ENCODE peak calls at places on chromosomes 6 and 20, in eight cellular contexts. P is HEK293T; D is GM13977; Z is endothelial cell of umbilical vein; H is foreskin melanocyte; W is stimulated activated naive CD4-positive, alpha-beta T cell; U is NCI-H1105 treated with DMSO at 0.1 percent for 48 hours; V is AG08396. N is an unnamed sample.

GRCh38 chr20:6678101-6678500 is 89.4 kb upstream of the BMP2 start:
- DNase-seq in D (no peak), H (no peak), P (no peak), Z (peak; percentile 49), V (no peak), W (no peak), U (no peak), N (no peak)

GRCh38 chr6:158642097-158642601 is 2.4 kb downstream of the DYNLT1 start:
- DNase-seq in H (no peak), Z (peak; percentile 85), V (peak; percentile 70), U (no peak), P (no peak), W (no peak), D (no peak), N (no peak)

GRCh38 chr20:41538810-41539596 is 79.2 kb downstream of the CHD6 start:
- DNase-seq in U (no peak), D (no peak), P (no peak), V (no peak), H (no peak), Z (no peak), W (no peak), N (no peak)

GRCh38 chr6:131948692-131949614 is 2.2 kb downstream of the CCN2 start:
- DNase-seq in V (no peak), P (no peak), D (no peak), W (no peak), Z (peak; percentile 80), H (no peak), U (no peak), N (no peak)

GRCh38 chr20:31652917-31653385 is 15.2 kb downstream of the COX4I2 start:
- DNase-seq in Z (peak; percentile 20), U (peak; percentile 95), P (no peak), D (no peak), W (no peak), V (peak; percentile 48), H (no peak), N (no peak)

GRCh38 chr6:25032964-25033363 is 97.2 kb upstream of the RIPOR2 start:
- DNase-seq in D (no peak), Z (no peak), U (no peak), P (no peak), W (no peak), H (no peak), V (no peak), N (no peak)

GRCh38 chr6:6659600-6660327 is 71.2 kb downstream of the LY86 start:
- DNase-seq in W (no peak), V (no peak), D (peak; percentile 59), H (no peak), U (no peak), P (no peak), Z (no peak), N (no peak)

GRCh38 chr6:94323853-94324252 is 904.5 kb upstream of the EPHA7 start:
- DNase-seq in W (no peak), H (no peak), V (no peak), D (no peak), Z (peak; percentile 1), U (peak; percentile 12), P (no peak), N (no peak)

GRCh38 chr20:19382371-19382770 is 169.9 kb downstream of the SLC24A3 start:
- DNase-seq in H (no peak), V (no peak), P (no peak), Z (no peak), W (no peak), U (peak; percentile 5), D (no peak), N (no peak)

GRCh38 chr20:22584922-22585785 is 782 bp upstream of the FOXA2 start:
- DNase-seq in P (no peak), U (no peak), V (no peak), W (no peak), Z (no peak), D (no peak), H (no peak), N (no peak)

GRCh38 chr6:168852336-168852884 is 401.2 kb downstream of the THBS2 start:
- DNase-seq in D (no peak), H (no peak), P (no peak), U (no peak), Z (no peak), W (no peak), V (no peak), N (no peak)

GRCh38 chr6:153024401-153025017 is 22.0 kb upstream of the MTRF1L start:
- DNase-seq in W (peak; percentile 18), P (peak; percentile 70), H (peak; percentile 38), Z (peak; percentile 77), U (peak; percentile 71), V (peak; percentile 44), D (peak; percentile 59), N (peak; percentile 4)

GRCh38 chr6:130269969-130270635 is 47.4 kb upstream of the SAMD3 start:
- DNase-seq in V (no peak), W (no peak), Z (no peak), U (no peak), H (no peak), D (peak; percentile 4), P (no peak), N (no peak)

GRCh38 chr20:25282034-25282781 is 34.3 kb downstream of the PYGB start:
- DNase-seq in Z (no peak), V (no peak), P (no peak), H (no peak), W (no peak), D (no peak), U (no peak), N (no peak)

GRCh38 chr6:104525677-104526322 is 333.9 kb downstream of the HACE1 start:
- DNase-seq in H (peak; percentile 53), W (peak; percentile 52), V (peak; percentile 84), P (peak; percentile 84), U (peak; percentile 81), Z (peak; percentile 82), D (peak; percentile 67), N (peak; percentile 37)

GRCh38 chr20:63306673-63307537 is 13.9 kb downstream of the COL20A1 start:
- DNase-seq in D (no peak), P (no peak), W (no peak), V (no peak), H (no peak), U (no peak), Z (no peak), N (no peak)

GRCh38 chr6:116568851-116569755 is 2.2 kb upstream of the RWDD1 start:
- DNase-seq in W (no peak), V (no peak), U (no peak), H (no peak), P (no peak), Z (peak; percentile 38), D (no peak), N (no peak)

GRCh38 chr20:24705486-24705885 is 236.1 kb downstream of the SYNDIG1 start:
- DNase-seq in V (no peak), Z (no peak), P (no peak), D (no peak), U (no peak), W (no peak), H (no peak), N (no peak)

GRCh38 chr20:31517373-31517772 is 3.1 kb downstream of the HM13 start:
- DNase-seq in U (no peak), V (peak; percentile 74), P (peak; percentile 60), H (peak; percentile 71), Z (peak; percentile 69), W (no peak), D (no peak), N (no peak)

GRCh38 chr6:33108307-33108706 is 32.5 kb downstream of the HLA-DPB1 start:
- DNase-seq in U (no peak), W (no peak), P (no peak), H (no peak), Z (no peak), V (no peak), D (no peak), N (no peak)

N was measured in effector CD8-positive, alpha-beta T cell.